ENCODE peak calls at places on chromosomes 5 and 9, in seven cellular contexts. P is suprapubic skin, T is bronchial epithelial cell, Y is adrenal gland, F is NB4, O is heart left ventricle, W is OCI-LY7. R is an unnamed sample.

GRCh38 chr5:17441351-17441750 is 56.7 kb upstream of the TAF11L2 start:
- DNase-seq in P (no peak), T (no peak), Y (no peak), F (no peak), O (no peak), W (no peak), R (no peak)

GRCh38 chr5:180467989-180468731 is 26.0 kb upstream of the CNOT6 start:
- DNase-seq in P (no peak), T (no peak), Y (no peak), F (no peak), O (no peak), W (no peak), R (no peak)

GRCh38 chr9:38359689-38360385 is 32.7 kb upstream of the ALDH1B1 start:
- DNase-seq in P (peak; percentile 32), T (no peak), Y (no peak), F (no peak), O (no peak), W (no peak), R (no peak)

GRCh38 chr5:54895816-54896341 is 89.5 kb downstream of the ESM1 start:
- DNase-seq in P (no peak), T (peak; percentile 59), Y (peak; percentile 44), F (peak; percentile 42), O (no peak), W (peak; percentile 10), R (no peak)

GRCh38 chr5:181189962-181190710 is 14.9 kb downstream of the TRIM7 start:
- DNase-seq in P (peak; percentile 79), T (no peak), Y (no peak), F (no peak), O (no peak), W (peak; percentile 40), R (peak; percentile 36)

GRCh38 chr9:120579139-120579749 is 723 bp downstream of the CDK5RAP2 start:
- DNase-seq in P (no peak), T (peak; percentile 22), Y (no peak), F (peak; percentile 28), O (no peak), W (peak; percentile 14), R (peak; percentile 16)

GRCh38 chr5:60287174-60287771 is 393.7 kb upstream of the PDE4D start:
- DNase-seq in P (no peak), T (peak; percentile 66), Y (no peak), F (peak; percentile 96), O (no peak), W (peak; percentile 75), R (peak; percentile 14)

GRCh38 chr5:90347462-90347861 is 62.1 kb downstream of the CETN3 start:
- DNase-seq in P (no peak), T (no peak), Y (no peak), F (no peak), O (no peak), W (no peak), R (peak; percentile 25)

GRCh38 chr9:126474201-126474765 is 139.4 kb upstream of the LMX1B start:
- DNase-seq in P (no peak), T (peak; percentile 18), Y (no peak), F (no peak), O (no peak), W (no peak), R (no peak)

GRCh38 chr9:112771359-112772214 is 21.0 kb downstream of the SNX30 start:
- DNase-seq in P (no peak), T (no peak), Y (no peak), F (peak; percentile 15), O (no peak), W (no peak), R (no peak)

GRCh38 chr5:99141534-99142135 is 212.8 kb upstream of the CHD1 start:
- DNase-seq in P (no peak), T (peak; percentile 71), Y (peak; percentile 18), F (no peak), O (no peak), W (no peak), R (no peak)

GRCh38 chr5:123036391-123037103 is at the start of gene PPIC:
- DNase-seq in P (peak; percentile 87), T (peak; percentile 72), Y (peak; percentile 90), F (no peak), O (peak; percentile 94), W (no peak), R (peak; percentile 69)

GRCh38 chr5:4422247-4422646 is 717.9 kb upstream of the ADAMTS16 start:
- DNase-seq in P (no peak), T (peak; percentile 0), Y (no peak), F (no peak), O (no peak), W (no peak), R (no peak)

GRCh38 chr9:18658764-18659705 is 185.1 kb downstream of the ADAMTSL1 start:
- DNase-seq in P (no peak), T (peak; percentile 26), Y (no peak), F (no peak), O (no peak), W (no peak), R (no peak)

GRCh38 chr5:60343102-60343501 is 356.9 kb downstream of the DEPDC1B start:
- DNase-seq in P (no peak), T (no peak), Y (no peak), F (no peak), O (no peak), W (no peak), R (no peak)

GRCh38 chr9:19493174-19493811 is 84.5 kb downstream of the ACER2 start:
- DNase-seq in P (peak; percentile 70), T (peak; percentile 46), Y (peak; percentile 65), F (peak; percentile 74), O (peak; percentile 90), W (peak; percentile 39), R (peak; percentile 60)

GRCh38 chr9:115614931-115615401 is 497.0 kb upstream of the TNC start:
- DNase-seq in P (no peak), T (peak; percentile 64), Y (no peak), F (no peak), O (no peak), W (no peak), R (no peak)

GRCh38 chr9:89178162-89179120 is at the start of gene SHC3:
- DNase-seq in P (no peak), T (no peak), Y (no peak), F (peak; percentile 81), O (no peak), W (no peak), R (peak; percentile 43)

GRCh38 chr5:133334796-133335639 is 277.3 kb downstream of the FSTL4 start:
- DNase-seq in P (no peak), T (no peak), Y (no peak), F (no peak), O (no peak), W (no peak), R (no peak)

GRCh38 chr5:170534941-170535340 is 31.1 kb downstream of the KCNIP1 start:
- DNase-seq in P (peak; percentile 29), T (no peak), Y (no peak), F (no peak), O (no peak), W (no peak), R (no peak)

GRCh38 chr9:114546851-114547250 is 40.7 kb upstream of the ATP6V1G1 start:
- DNase-seq in P (no peak), T (no peak), Y (no peak), F (no peak), O (no peak), W (no peak), R (no peak)
- TF ChIP-seq CTCF in P (no peak), T (no peak), Y (no peak), F (no peak), O (no peak), W (no peak), R (no peak)

GRCh38 chr5:149765932-149766331 is 35.8 kb downstream of the PPARGC1B start:
- DNase-seq in P (no peak), T (peak; percentile 18), Y (no peak), F (peak; percentile 64), O (no peak), W (peak; percentile 26), R (no peak)
- TF ChIP-seq CTCF in P (no peak), T (no peak), Y (peak; percentile 7), F (peak; percentile 30), O (peak; percentile 27), W (peak; percentile 87), R (no peak)

GRCh38 chr5:126579716-126580115 is 15.3 kb downstream of the ALDH7A1 start:
- DNase-seq in P (no peak), T (no peak), Y (no peak), F (no peak), O (no peak), W (no peak), R (no peak)
- TF ChIP-seq CTCF in P (no peak), T (no peak), Y (no peak), F (no peak), O (no peak), W (no peak), R (no peak)

GRCh38 chr9:136577941-136578619 is 32.2 kb upstream of the NOTCH1 start:
- DNase-seq in P (no peak), T (no peak), Y (no peak), F (no peak), O (no peak), W (no peak), R (no peak)

GRCh38 chr9:136581614-136582447 is 36.0 kb upstream of the NOTCH1 start:
- DNase-seq in P (no peak), T (no peak), Y (no peak), F (no peak), O (no peak), W (no peak), R (no peak)

GRCh38 chr9:136578620-136578914 is 32.7 kb upstream of the NOTCH1 start:
- DNase-seq in P (no peak), T (no peak), Y (no peak), F (no peak), O (peak; percentile 25), W (no peak), R (no peak)

GRCh38 chr9:136576269-136576626 is 30.4 kb upstream of the NOTCH1 start:
- DNase-seq in P (no peak), T (peak; percentile 74), Y (peak; percentile 69), F (no peak), O (peak; percentile 74), W (no peak), R (no peak)

DNA sequence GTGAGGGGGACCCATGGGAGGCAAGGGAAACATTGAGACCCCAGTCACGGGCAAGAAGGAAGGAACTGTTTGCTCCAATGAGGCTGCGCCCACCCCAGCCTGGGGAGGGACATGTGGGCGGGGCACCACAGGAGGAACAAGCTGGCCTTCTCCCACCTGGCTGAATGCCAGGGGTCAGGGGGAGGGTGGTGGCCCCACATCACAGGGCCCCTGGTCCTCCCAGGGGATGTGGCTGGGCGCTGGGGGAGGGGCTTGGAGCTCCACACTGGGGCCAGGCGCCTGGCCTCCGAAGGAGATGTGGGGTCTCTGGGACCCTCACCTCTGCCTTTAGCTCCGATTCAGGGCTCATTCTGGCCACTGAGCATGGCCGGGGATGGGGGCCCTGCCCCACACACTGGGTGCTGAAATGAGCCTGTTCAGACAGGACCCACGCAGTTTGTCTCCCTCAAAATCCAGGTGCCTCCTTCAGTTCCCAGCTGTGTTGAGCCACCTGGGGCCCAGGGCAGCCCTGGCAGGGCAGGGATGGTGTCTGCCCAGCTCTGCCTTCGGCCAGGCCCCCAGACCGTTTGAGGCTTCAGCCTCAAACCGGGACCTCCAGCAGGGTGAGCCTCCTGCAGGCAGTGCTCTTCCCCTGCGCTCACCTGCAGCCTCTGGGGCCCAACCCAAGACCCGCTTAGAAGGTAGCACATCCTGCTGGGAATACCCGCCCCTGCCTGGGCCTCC is 33.2 kb upstream of the NOTCH1 start:
- DNase-seq in P (no peak), T (no peak), Y (no peak), F (peak; percentile 66), O (peak; percentile 52), W (peak; percentile 21), R (no peak)
- TF ChIP-seq CTCF in P (no peak), T (peak; percentile 10), Y (no peak), F (no peak), O (no peak), W (no peak), R (no peak)

R was measured in GM20000.